ENCODE peak calls at places on chromosomes 2 and 18, in five cellular contexts. One of them, this sample, is unnamed.
A peak's percentile ranks its signal among the peaks of the same experiment; 100 is the strongest.

GRCh38 chr2:167758292-167758691 is 489.1 kb downstream of the STK39 start:
- DNase-seq in stimulated activated naive CD8-positive, alpha-beta T cell treated with anti-CD3 and anti-CD28 coated beads, Interleukin-15, amount 100 ng/mL, for 72 hours: no peak
- DNase-seq in NAMALWA: no peak
- DNase-seq in bronchial epithelial cell: no peak
- DNase-seq in activated naive CD4-positive, alpha-beta T cell treated with anti-CD3 and anti-CD28 coated beads for 36 hours: no peak
- DNase-seq in this sample: no peak

GRCh38 chr2:42975358-42975717 is 183.0 kb upstream of the HAAO start:
- DNase-seq in stimulated activated naive CD8-positive, alpha-beta T cell treated with anti-CD3 and anti-CD28 coated beads, Interleukin-15, amount 100 ng/mL, for 72 hours: no peak
- DNase-seq in NAMALWA: no peak
- DNase-seq in bronchial epithelial cell: no peak
- DNase-seq in activated naive CD4-positive, alpha-beta T cell treated with anti-CD3 and anti-CD28 coated beads for 36 hours: no peak
- DNase-seq in this sample: no peak

GRCh38 chr2:23293063-23293462 is 91.9 kb upstream of the KLHL29 start:
- DNase-seq in bronchial epithelial cell: no peak
- DNase-seq in activated naive CD4-positive, alpha-beta T cell treated with anti-CD3 and anti-CD28 coated beads for 36 hours: no peak
- DNase-seq in NAMALWA: no peak
- DNase-seq in stimulated activated naive CD8-positive, alpha-beta T cell treated with anti-CD3 and anti-CD28 coated beads, Interleukin-15, amount 100 ng/mL, for 72 hours: no peak
- DNase-seq in this sample: no peak

GRCh38 chr2:159710601-159711180 is 1.6 kb upstream of the MARCHF7 start:
- DNase-seq in activated naive CD4-positive, alpha-beta T cell treated with anti-CD3 and anti-CD28 coated beads for 36 hours: no peak
- DNase-seq in stimulated activated naive CD8-positive, alpha-beta T cell treated with anti-CD3 and anti-CD28 coated beads, Interleukin-15, amount 100 ng/mL, for 72 hours: no peak
- DNase-seq in NAMALWA: no peak
- DNase-seq in bronchial epithelial cell: peak; percentile 55
- DNase-seq in this sample: peak; percentile 16

GRCh38 chr2:28661589-28662001 is 90.0 kb upstream of the PPP1CB start:
- DNase-seq in activated naive CD4-positive, alpha-beta T cell treated with anti-CD3 and anti-CD28 coated beads for 36 hours: no peak
- DNase-seq in NAMALWA: no peak
- DNase-seq in stimulated activated naive CD8-positive, alpha-beta T cell treated with anti-CD3 and anti-CD28 coated beads, Interleukin-15, amount 100 ng/mL, for 72 hours: no peak
- DNase-seq in bronchial epithelial cell: peak; percentile 43
- DNase-seq in this sample: no peak

GRCh38 chr2:119756837-119757236 is 2.9 kb upstream of the PTPN4 start:
- DNase-seq in bronchial epithelial cell: peak; percentile 89
- DNase-seq in stimulated activated naive CD8-positive, alpha-beta T cell treated with anti-CD3 and anti-CD28 coated beads, Interleukin-15, amount 100 ng/mL, for 72 hours: peak; percentile 7
- DNase-seq in NAMALWA: no peak
- DNase-seq in activated naive CD4-positive, alpha-beta T cell treated with anti-CD3 and anti-CD28 coated beads for 36 hours: peak; percentile 53
- DNase-seq in this sample: peak; percentile 16

GRCh38 chr2:24635181-24635580 is 144.1 kb downstream of the NCOA1 start:
- DNase-seq in stimulated activated naive CD8-positive, alpha-beta T cell treated with anti-CD3 and anti-CD28 coated beads, Interleukin-15, amount 100 ng/mL, for 72 hours: no peak
- DNase-seq in activated naive CD4-positive, alpha-beta T cell treated with anti-CD3 and anti-CD28 coated beads for 36 hours: no peak
- DNase-seq in bronchial epithelial cell: no peak
- DNase-seq in NAMALWA: no peak
- DNase-seq in this sample: no peak

GRCh38 chr18:38931754-38932050 is 1366.1 kb upstream of the CELF4 start:
- DNase-seq in bronchial epithelial cell: no peak
- DNase-seq in stimulated activated naive CD8-positive, alpha-beta T cell treated with anti-CD3 and anti-CD28 coated beads, Interleukin-15, amount 100 ng/mL, for 72 hours: no peak
- DNase-seq in NAMALWA: no peak
- DNase-seq in activated naive CD4-positive, alpha-beta T cell treated with anti-CD3 and anti-CD28 coated beads for 36 hours: no peak
- DNase-seq in this sample: no peak

GRCh38 chr2:1590611-1591460 is 153.5 kb downstream of the PXDN start:
- DNase-seq in stimulated activated naive CD8-positive, alpha-beta T cell treated with anti-CD3 and anti-CD28 coated beads, Interleukin-15, amount 100 ng/mL, for 72 hours: no peak
- DNase-seq in NAMALWA: no peak
- DNase-seq in bronchial epithelial cell: no peak
- DNase-seq in activated naive CD4-positive, alpha-beta T cell treated with anti-CD3 and anti-CD28 coated beads for 36 hours: no peak
- DNase-seq in this sample: no peak

GRCh38 chr2:186410802-186411201 is 75.3 kb upstream of the ZC3H15 start:
- DNase-seq in stimulated activated naive CD8-positive, alpha-beta T cell treated with anti-CD3 and anti-CD28 coated beads, Interleukin-15, amount 100 ng/mL, for 72 hours: no peak
- DNase-seq in NAMALWA: no peak
- DNase-seq in activated naive CD4-positive, alpha-beta T cell treated with anti-CD3 and anti-CD28 coated beads for 36 hours: no peak
- DNase-seq in bronchial epithelial cell: no peak
- DNase-seq in this sample: no peak

GRCh38 chr2:16247371-16248177 is 307.2 kb downstream of the MYCN start:
- DNase-seq in NAMALWA: no peak
- DNase-seq in bronchial epithelial cell: peak; percentile 69
- DNase-seq in stimulated activated naive CD8-positive, alpha-beta T cell treated with anti-CD3 and anti-CD28 coated beads, Interleukin-15, amount 100 ng/mL, for 72 hours: no peak
- DNase-seq in activated naive CD4-positive, alpha-beta T cell treated with anti-CD3 and anti-CD28 coated beads for 36 hours: no peak
- DNase-seq in this sample: no peak

GRCh38 chr2:55232863-55233657 is 572 bp downstream of the RPS27A start:
- DNase-seq in stimulated activated naive CD8-positive, alpha-beta T cell treated with anti-CD3 and anti-CD28 coated beads, Interleukin-15, amount 100 ng/mL, for 72 hours: peak; percentile 45
- DNase-seq in NAMALWA: peak; percentile 49
- DNase-seq in activated naive CD4-positive, alpha-beta T cell treated with anti-CD3 and anti-CD28 coated beads for 36 hours: peak; percentile 59
- DNase-seq in bronchial epithelial cell: peak; percentile 25
- DNase-seq in this sample: peak; percentile 78

GRCh38 chr18:5515007-5515744 is 28.6 kb downstream of the EPB41L3 start:
- DNase-seq in stimulated activated naive CD8-positive, alpha-beta T cell treated with anti-CD3 and anti-CD28 coated beads, Interleukin-15, amount 100 ng/mL, for 72 hours: no peak
- DNase-seq in bronchial epithelial cell: no peak
- DNase-seq in activated naive CD4-positive, alpha-beta T cell treated with anti-CD3 and anti-CD28 coated beads for 36 hours: no peak
- DNase-seq in NAMALWA: no peak
- DNase-seq in this sample: no peak